ENCODE peak calls at places on chromosome 12, in seven cellular contexts. L is mesendoderm, I is H9, H is IMR-90, Q is H1, N is trophoblast cell, M is mesenchymal stem cell. Y is an unnamed sample.

GRCh38 chr12:67299526-67299925 is 30.4 kb downstream of the CAND1 start:
- DNase-seq in H (no peak), L (no peak), Q (no peak), M (no peak), N (no peak), I (no peak), Y (no peak)

GRCh38 chr12:27190761-27191160 is 53.3 kb upstream of the STK38L start:
- DNase-seq in Q (no peak), N (no peak), L (no peak), M (peak; percentile 33), I (no peak), H (peak; percentile 88), Y (no peak)

GRCh38 chr12:62210422-62210821 is 49.8 kb upstream of the USP15 start:
- DNase-seq in L (peak; percentile 35), M (peak; percentile 36), I (peak; percentile 37), Q (no peak), N (peak; percentile 79), H (peak; percentile 52), Y (peak; percentile 12)

GRCh38 chr12:52291267-52291935 is at the start of gene KRT81:
- DNase-seq in I (peak; percentile 51), L (no peak), Q (no peak), H (no peak), N (no peak), M (no peak), Y (no peak)

GRCh38 chr12:39145175-39145999 is 240.0 kb upstream of the CPNE8 start:
- DNase-seq in N (peak; percentile 68), H (no peak), I (peak; percentile 83), L (peak; percentile 61), Q (peak; percentile 91), M (peak; percentile 29), Y (peak; percentile 11)

GRCh38 chr12:89857652-89858274 is 149.1 kb upstream of the ATP2B1 start:
- DNase-seq in I (no peak), N (no peak), M (no peak), Q (no peak), L (no peak), H (no peak), Y (no peak)

GRCh38 chr12:123522164-123522563 is 11.4 kb downstream of the RILPL1 start:
- DNase-seq in M (no peak), H (no peak), I (no peak), Q (no peak), N (no peak), L (no peak), Y (no peak)

GRCh38 chr12:23634344-23634743 is 315.1 kb downstream of the SOX5 start:
- DNase-seq in I (no peak), M (no peak), N (no peak), L (no peak), H (no peak), Q (no peak), Y (no peak)

GRCh38 chr12:44053550-44054243 is 217.8 kb downstream of the TMEM117 start:
- DNase-seq in Q (no peak), I (no peak), M (no peak), N (peak; percentile 80), L (no peak), H (peak; percentile 40), Y (no peak)

GRCh38 chr12:112798019-112798760 is 6.6 kb downstream of the RPH3A start:
- DNase-seq in H (no peak), I (no peak), N (no peak), L (no peak), M (no peak), Q (no peak), Y (no peak)

GRCh38 chr12:85714425-85714824 is 121.8 kb downstream of the RASSF9 start:
- DNase-seq in M (no peak), Q (no peak), I (no peak), H (no peak), N (no peak), L (no peak), Y (no peak)

GRCh38 chr12:51601241-51601640 is 10.2 kb downstream of the SCN8A start:
- DNase-seq in H (no peak), M (no peak), N (no peak), L (no peak), I (no peak), Q (no peak), Y (no peak)

GRCh38 chr12:3004655-3005565 is 45.7 kb downstream of the TEAD4 start:
- DNase-seq in Q (no peak), H (no peak), L (peak; percentile 44), I (no peak), N (no peak), M (no peak), Y (no peak)

GRCh38 chr12:44307506-44308168 is 471.8 kb downstream of the TMEM117 start:
- DNase-seq in N (no peak), I (no peak), H (no peak), L (no peak), M (no peak), Q (no peak), Y (no peak)

GRCh38 chr12:115440438-115440837 is 756.5 kb upstream of the TBX3 start:
- DNase-seq in L (no peak), N (peak; percentile 41), I (no peak), H (peak; percentile 71), M (peak; percentile 62), Q (no peak), Y (no peak)

GRCh38 chr12:95446511-95446910 is 27.4 kb upstream of the METAP2 start:
- DNase-seq in H (peak; percentile 7), L (peak; percentile 86), N (no peak), Q (peak; percentile 80), I (peak; percentile 88), M (peak; percentile 16), Y (peak; percentile 47)

GRCh38 chr12:30219047-30219446 is 435.3 kb upstream of the TMTC1 start:
- DNase-seq in L (no peak), N (no peak), I (no peak), H (peak; percentile 22), M (no peak), Q (no peak), Y (no peak)

GRCh38 chr12:45585522-45586230 is 143.8 kb upstream of the ARID2 start:
- DNase-seq in I (no peak), L (no peak), Q (no peak), H (no peak), N (no peak), M (no peak), Y (no peak)

GRCh38 chr12:101501410-101502045 is 26.4 kb downstream of the SPIC start:
- DNase-seq in I (no peak), L (no peak), M (no peak), Q (no peak), N (peak; percentile 94), H (peak; percentile 5), Y (no peak)

GRCh38 chr12:105916698-105917059 is 222.1 kb downstream of the NUAK1 start:
- DNase-seq in I (no peak), M (no peak), N (no peak), L (no peak), H (peak; percentile 23), Q (no peak), Y (no peak)

GRCh38 chr12:32988982-32989381 is 92.4 kb upstream of the PKP2 start:
- DNase-seq in L (peak; percentile 48), Q (no peak), H (no peak), N (peak; percentile 28), I (no peak), M (no peak), Y (peak; percentile 35)

GRCh38 chr12:108123382-108123781 is 5.7 kb upstream of the WSCD2 start:
- DNase-seq in Q (no peak), L (no peak), N (no peak), I (no peak), H (no peak), M (no peak), Y (no peak)

GRCh38 chr12:81212996-81213696 is 135.3 kb downstream of the ACSS3 start:
- DNase-seq in H (peak; percentile 5), N (no peak), Q (no peak), I (no peak), L (no peak), M (peak; percentile 72), Y (no peak)

GRCh38 chr12:69157023-69157655 is 82.2 kb upstream of the CPSF6 start:
- DNase-seq in Q (peak; percentile 97), H (peak; percentile 76), M (peak; percentile 76), N (peak; percentile 97), L (peak; percentile 92), I (peak; percentile 95), Y (peak; percentile 75)

GRCh38 chr12:120043421-120043820 is 54.4 kb downstream of the BICDL1 start:
- DNase-seq in Q (no peak), I (no peak), M (no peak), L (no peak), N (peak; percentile 13), H (no peak), Y (no peak)
- H4K8ac ChIP-seq in Q (no peak overlapping the region), I (no peak overlapping the region), M (no peak overlapping the region), L (no peak overlapping the region), N (no peak overlapping the region), H (no peak overlapping the region), Y (no peak overlapping the region)

DNA sequence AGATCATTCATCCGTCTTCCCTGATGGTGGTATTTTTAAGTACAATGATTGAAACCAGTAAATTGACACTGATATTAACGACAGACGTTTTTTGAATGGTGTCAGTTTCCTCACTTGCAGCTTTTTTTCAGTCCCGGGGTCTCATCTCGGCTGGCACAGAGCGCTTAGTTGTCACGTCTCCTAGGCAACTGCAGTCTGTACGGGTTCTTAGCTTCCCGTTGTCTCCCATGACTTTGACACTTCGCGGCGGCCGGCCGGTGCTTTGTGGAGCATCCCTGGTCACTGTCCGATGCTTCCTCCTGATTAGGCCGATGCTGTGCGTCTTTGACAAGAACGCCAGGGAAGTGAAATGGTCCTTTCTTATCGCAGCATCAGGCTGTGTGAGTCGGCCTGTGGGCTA is 67.4 kb downstream of the ADGRD1 start:
- DNase-seq in H (no peak), N (no peak), M (no peak), I (no peak), L (no peak), Q (no peak), Y (no peak)
- H3K18ac ChIP-seq in H (no peak overlapping the region), N (no peak overlapping the region), M (no peak overlapping the region), I (no peak overlapping the region), L (no peak overlapping the region), Q (no peak overlapping the region), Y (peak overlapping the region; percentile 20)

GRCh38 chr12:132255642-132256041 is 73.7 kb downstream of the GALNT9 start:
- DNase-seq in I (no peak), L (no peak), Q (no peak), M (no peak), N (no peak), H (no peak), Y (no peak)
- H3K23ac ChIP-seq in I (no peak overlapping the region), L (no peak overlapping the region), Q (no peak overlapping the region), M (no peak overlapping the region), N (no peak overlapping the region), H (no peak overlapping the region), Y (no peak overlapping the region)

GRCh38 chr12:48220701-48221100 is 17.6 kb upstream of the OR10AD1 start:
- DNase-seq in N (peak; percentile 94), I (no peak), L (no peak), M (no peak), Q (no peak), H (no peak), Y (no peak)

GRCh38 chr12:48221645-48222044 is 18.6 kb upstream of the OR10AD1 start:
- DNase-seq in M (no peak), N (no peak), L (no peak), I (no peak), Q (no peak), H (no peak), Y (no peak)

GRCh38 chr12:48216785-48217184 is 13.7 kb upstream of the OR10AD1 start:
- DNase-seq in L (no peak), N (peak; percentile 17), M (peak; percentile 54), I (no peak), H (no peak), Q (no peak), Y (no peak)

GRCh38 chr12:48219635-48220034 is 16.5 kb upstream of the OR10AD1 start:
- DNase-seq in M (no peak), I (no peak), H (no peak), L (no peak), N (peak; percentile 91), Q (no peak), Y (no peak)
- H4K8ac ChIP-seq in M (no peak overlapping the region), I (no peak overlapping the region), H (no peak overlapping the region), L (no peak overlapping the region), N (no peak overlapping the region), Q (no peak overlapping the region), Y (no peak overlapping the region)